ENCODE peak calls at places on chromosome 6, in six cellular contexts. Q, F, X, M, L and A are unnamed samples.

GRCh38 chr6:158708239-158708638 is 58.4 kb downstream of the SYTL3 start:
- DNase-seq in Q (no peak), L (no peak), F (peak; percentile 20), X (no peak), M (peak; percentile 63), A (no peak)

GRCh38 chr6:99330159-99330558 is 19.3 kb downstream of the FAXC start:
- DNase-seq in X (peak; percentile 29), F (peak; percentile 78), M (no peak), L (peak; percentile 48), Q (peak; percentile 81), A (peak; percentile 55)

GRCh38 chr6:30075987-30076311 is 380 bp upstream of the RNF39 start:
- DNase-seq in M (no peak), Q (no peak), X (no peak), L (peak; percentile 89), F (no peak), A (no peak)

GRCh38 chr6:89690944-89691324 is 52.4 kb upstream of the LYRM2 start:
- DNase-seq in Q (no peak), X (no peak), L (no peak), M (no peak), F (no peak), A (no peak)

GRCh38 chr6:79810878-79811277 is 136.5 kb downstream of the ELOVL4 start:
- DNase-seq in Q (no peak), M (no peak), X (no peak), L (no peak), F (no peak), A (no peak)

GRCh38 chr6:128438311-128438916 is 82.0 kb downstream of the PTPRK start:
- DNase-seq in M (peak; percentile 19), Q (no peak), F (no peak), L (no peak), X (no peak), A (no peak)

GRCh38 chr6:163354779-163355431 is 59.6 kb upstream of the QKI start:
- DNase-seq in M (peak; percentile 60), X (no peak), Q (peak; percentile 35), L (no peak), F (peak; percentile 34), A (no peak)

GRCh38 chr6:168834814-168835213 is 393.8 kb downstream of the SMOC2 start:
- DNase-seq in L (no peak), X (no peak), F (no peak), M (no peak), Q (no peak), A (no peak)

GRCh38 chr6:126312013-126312665 is 27.8 kb upstream of the CENPW start:
- DNase-seq in Q (peak; percentile 11), F (peak; percentile 19), L (peak; percentile 24), X (no peak), M (no peak), A (peak; percentile 7)

GRCh38 chr6:116476021-116476678 is 15.0 kb downstream of the CALHM6 start:
- DNase-seq in Q (no peak), X (no peak), M (no peak), F (peak; percentile 22), L (no peak), A (no peak)

GRCh38 chr6:11412616-11413015 is 124.9 kb upstream of the TMEM170B start:
- DNase-seq in M (no peak), Q (no peak), L (no peak), F (no peak), X (no peak), A (no peak)

GRCh38 chr6:36373368-36374009 is 14.0 kb downstream of the ETV7 start:
- DNase-seq in X (no peak), L (no peak), Q (no peak), F (no peak), M (no peak), A (no peak)

GRCh38 chr6:82251942-82252341 is 4.4 kb upstream of the IBTK start:
- DNase-seq in Q (peak; percentile 48), L (peak; percentile 50), X (no peak), M (no peak), F (peak; percentile 51), A (no peak)

GRCh38 chr6:61555993-61556392 is 730.0 kb downstream of the KHDRBS2 start:
- DNase-seq in Q (no peak), M (no peak), F (no peak), L (no peak), X (no peak), A (no peak)

GRCh38 chr6:72760130-72760793 is 138.4 kb downstream of the KCNQ5 start:
- DNase-seq in L (no peak), F (no peak), Q (peak; percentile 21), M (no peak), X (no peak), A (no peak)

GRCh38 chr6:56798163-56798562 is 155.5 kb upstream of the DST start:
- DNase-seq in Q (peak; percentile 22), L (peak; percentile 22), X (no peak), F (peak; percentile 20), M (no peak), A (no peak)

GRCh38 chr6:32198866-32199265 is 6.4 kb upstream of the GPSM3 start:
- DNase-seq in F (no peak), M (no peak), Q (no peak), X (no peak), L (no peak), A (no peak)

GRCh38 chr6:136647363-136647763 is 97.1 kb upstream of the MAP7 start:
- DNase-seq in M (peak; percentile 21), L (no peak), X (no peak), F (peak; percentile 85), Q (peak; percentile 62), A (no peak)

GRCh38 chr6:88840289-88840688 is 123.1 kb downstream of the RNGTT start:
- DNase-seq in M (no peak), X (no peak), F (no peak), Q (no peak), L (no peak), A (no peak)

GRCh38 chr6:117266267-117266797 is 974 bp downstream of the VGLL2 start:
- DNase-seq in L (no peak), Q (no peak), X (no peak), M (no peak), F (no peak), A (no peak)

GRCh38 chr6:68473433-68474210 is 161.5 kb upstream of the ADGRB3 start:
- DNase-seq in F (no peak), M (no peak), X (no peak), L (no peak), Q (no peak), A (no peak)

GRCh38 chr6:26032387-26033131 is 54.7 kb upstream of the HFE start:
- DNase-seq in F (peak; percentile 26), L (peak; percentile 33), M (no peak), X (no peak), Q (peak; percentile 18), A (no peak)

GRCh38 chr6:5471637-5472430 is 210.5 kb downstream of the FARS2 start:
- DNase-seq in X (no peak), F (no peak), L (no peak), M (no peak), Q (no peak), A (no peak)

GRCh38 chr6:32105433-32105832 is 3.7 kb downstream of the TNXB start:
- DNase-seq in M (no peak), F (peak; percentile 48), Q (peak; percentile 50), X (no peak), L (no peak), A (no peak)

GRCh38 chr6:489001-489400 is 97.4 kb downstream of the IRF4 start:
- DNase-seq in Q (no peak), X (no peak), F (no peak), L (no peak), M (no peak), A (no peak)